ENCODE peak calls at places on chromosomes 2 and 18, in six cellular contexts. T, L, D, J, Z and K are unnamed samples.
A peak's percentile ranks its signal among the peaks of the same experiment; 100 is the strongest.

GRCh38 chr2:158998486-158999248 is 30.2 kb downstream of the TANC1 start:
- DNase-seq in T (no peak), L (peak; percentile 23), D (peak; percentile 78), J (peak; percentile 39), Z (no peak), K (no peak)

GRCh38 chr2:224466315-224466714 is 64.4 kb upstream of the FAM124B start:
- DNase-seq in T (no peak), L (no peak), D (no peak), J (no peak), Z (no peak), K (no peak)

GRCh38 chr2:127051116-127051779 is 55.7 kb downstream of the BIN1 start:
- DNase-seq in T (no peak), L (no peak), D (no peak), J (no peak), Z (no peak), K (no peak)

GRCh38 chr18:39799010-39799409 is 2156.0 kb upstream of the PIK3C3 start:
- DNase-seq in T (no peak), L (peak; percentile 48), D (no peak), J (peak; percentile 75), Z (no peak), K (no peak)

GRCh38 chr2:14292964-14293363 is 339.6 kb upstream of the LRATD1 start:
- DNase-seq in T (no peak), L (no peak), D (no peak), J (no peak), Z (no peak), K (no peak)

GRCh38 chr18:46555724-46556123 is 101.3 kb downstream of the LOXHD1 start:
- DNase-seq in T (no peak), L (peak; percentile 2), D (no peak), J (peak; percentile 22), Z (peak; percentile 77), K (peak; percentile 13)

GRCh38 chr18:44743626-44744025 is 62.9 kb downstream of the SETBP1 start:
- DNase-seq in T (no peak), L (no peak), D (no peak), J (no peak), Z (no peak), K (no peak)

GRCh38 chr2:43086451-43087221 is 139.8 kb downstream of the ZFP36L2 start:
- DNase-seq in T (peak; percentile 76), L (peak; percentile 100), D (peak; percentile 100), J (peak; percentile 98), Z (no peak), K (peak; percentile 100)

GRCh38 chr18:59202258-59202820 is 17.6 kb upstream of the GRP start:
- DNase-seq in T (no peak), L (no peak), D (no peak), J (no peak), Z (no peak), K (no peak)

GRCh38 chr2:78541451-78542267 is 483.8 kb upstream of the REG3G start:
- DNase-seq in T (no peak), L (no peak), D (no peak), J (peak; percentile 16), Z (no peak), K (no peak)

DNA sequence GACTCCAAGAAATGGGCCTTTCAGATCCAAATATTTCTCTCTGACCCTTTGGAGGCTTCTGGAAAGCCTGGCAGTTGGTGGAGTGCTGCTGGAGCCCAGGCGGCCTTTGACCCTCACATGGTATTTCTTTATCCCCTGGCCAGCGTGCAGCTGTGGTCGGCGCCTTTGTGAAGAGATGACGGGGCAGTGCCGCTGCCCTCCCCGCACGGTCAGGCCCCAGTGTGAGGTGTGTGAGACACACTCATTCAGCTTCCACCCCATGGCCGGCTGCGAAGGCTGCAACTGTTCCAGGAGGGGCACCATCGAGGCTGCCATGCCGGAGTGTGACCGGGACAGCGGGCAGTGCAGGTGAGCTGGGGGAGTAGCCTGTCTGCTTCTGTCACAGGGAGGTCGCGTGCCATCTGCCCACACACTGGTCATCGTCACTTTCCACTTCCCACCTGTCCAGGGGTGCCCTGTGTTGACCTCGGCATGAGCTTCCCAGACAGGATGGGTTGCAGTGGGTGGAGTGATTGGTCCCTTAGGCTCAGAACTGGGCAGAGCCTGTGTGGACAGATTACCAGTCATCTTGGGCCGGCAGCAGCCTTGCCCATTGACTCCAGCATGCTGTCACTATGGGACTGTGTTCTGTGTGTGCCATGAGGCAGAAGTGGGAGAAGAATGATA is 158.2 kb downstream of the LAMA3 start:
- DNase-seq in T (no peak), L (no peak), D (no peak), J (no peak), Z (no peak), K (no peak)
- H3K4me3 ChIP-seq in T (no peak overlapping the region), L (no peak overlapping the region), D (no peak overlapping the region), J (no peak overlapping the region), Z (no peak overlapping the region), K (no peak overlapping the region)

DNA sequence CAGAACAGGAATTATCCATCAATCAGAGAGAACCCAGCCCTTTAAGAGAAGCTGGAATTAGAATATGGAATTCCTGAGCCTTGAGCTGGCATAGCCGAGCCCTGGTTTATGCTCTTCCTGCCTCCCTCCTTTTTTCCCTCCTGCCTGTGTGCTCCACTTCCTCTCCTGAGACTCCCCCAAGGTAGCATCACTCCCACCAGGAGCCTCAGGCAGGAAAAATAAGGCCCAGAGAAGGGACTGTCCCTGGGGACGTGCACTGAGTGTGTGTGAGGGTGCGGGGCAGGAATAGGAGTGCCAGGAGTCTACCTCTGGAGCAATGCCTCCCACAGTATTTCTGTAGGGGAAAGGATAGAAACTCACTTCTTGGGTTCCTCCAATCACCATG is 87.0 kb downstream of the SEMA4F start:
- DNase-seq in T (no peak), L (no peak), D (no peak), J (no peak), Z (no peak), K (no peak)
- TF ChIP-seq CTCF in T (no peak), L (no peak), D (no peak), J (no peak), Z (no peak), K (no peak)

DNA sequence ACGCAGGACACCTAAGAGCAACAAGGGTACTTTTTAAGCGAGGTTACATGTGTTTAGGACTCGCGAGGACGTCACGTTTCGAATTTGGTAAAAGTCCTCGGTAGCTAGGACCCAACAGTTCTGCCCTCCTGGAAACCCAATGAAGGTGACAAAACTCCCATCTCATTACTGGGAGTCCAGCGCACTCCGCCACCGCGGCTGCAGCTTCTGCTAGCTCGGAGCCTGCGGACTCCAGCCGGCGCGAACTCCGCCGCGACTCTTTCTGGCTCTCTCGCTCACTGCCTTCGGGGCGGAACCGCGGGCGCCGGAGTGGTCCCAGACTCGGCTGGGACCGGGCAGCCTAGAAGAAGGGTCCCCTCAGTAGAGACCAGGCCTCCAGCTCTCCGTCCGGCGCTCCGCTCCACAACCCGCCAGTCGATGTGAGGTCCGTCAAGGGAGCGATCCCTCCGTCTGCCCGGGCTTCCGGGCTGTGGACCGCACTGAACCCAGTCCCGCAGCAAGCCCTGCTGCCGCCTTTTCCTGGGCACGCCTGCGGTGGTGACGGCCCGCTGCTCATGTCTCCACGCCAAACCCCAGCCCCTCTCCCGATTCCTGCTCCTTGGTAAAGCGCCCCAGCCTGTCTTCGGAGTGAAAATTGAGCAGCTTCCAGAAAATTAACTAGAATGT is 3.0 kb upstream of the OSR1 start:
- DNase-seq in T (peak; percentile 49), L (peak; percentile 33), D (no peak), J (peak; percentile 33), Z (no peak), K (no peak)
- H3K4me3 ChIP-seq in T (peak overlapping the region; percentile 50), L (peak overlapping the region; percentile 75), D (peak overlapping the region; percentile 71), J (peak overlapping the region; percentile 70), Z (peak overlapping the region; percentile 27), K (peak overlapping the region; percentile 47)

GRCh38 chr2:230202430-230203109 is 17.2 kb downstream of the SP110 start:
- DNase-seq in T (no peak), L (no peak), D (no peak), J (no peak), Z (no peak), K (no peak)
- TF ChIP-seq CTCF in T (no peak), L (no peak), D (no peak), J (no peak), Z (no peak), K (no peak)

DNA sequence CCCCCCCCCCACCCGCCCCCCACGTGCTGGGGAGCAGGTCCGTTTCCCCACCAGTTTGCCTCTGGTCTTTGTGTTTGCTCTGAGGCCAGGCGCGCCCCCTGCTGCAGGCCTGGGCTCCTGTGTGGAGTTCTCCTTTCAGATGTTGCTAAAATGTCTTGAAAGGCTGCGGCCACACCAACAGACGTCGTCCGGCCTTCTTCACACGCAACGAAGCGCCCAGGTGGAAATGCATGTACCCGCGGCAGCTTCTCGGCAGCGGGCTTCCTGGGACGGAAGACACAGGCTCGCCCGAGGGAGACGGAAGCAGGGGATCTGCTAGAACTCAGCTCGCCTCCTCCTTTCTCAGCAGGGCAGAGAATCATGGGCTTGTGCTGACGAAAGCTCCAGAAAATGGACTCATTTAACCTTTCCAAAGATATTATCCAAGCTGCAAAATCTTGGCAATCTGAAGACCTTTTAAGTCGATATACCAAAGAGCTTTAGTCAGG is 125.3 kb upstream of the ZNF516 start:
- DNase-seq in T (peak; percentile 86), L (peak; percentile 86), D (peak; percentile 77), J (peak; percentile 75), Z (peak; percentile 76), K (peak; percentile 66)
- H3K4me3 ChIP-seq in T (peak overlapping the region; percentile 24), L (peak overlapping the region; percentile 50), D (peak overlapping the region; percentile 43), J (no peak overlapping the region), Z (peak overlapping the region; percentile 13), K (peak overlapping the region; percentile 26)

GRCh38 chr18:48929212-48929612 is 21.6 kb downstream of the SMAD7 start:
- DNase-seq in T (no peak), L (no peak), D (no peak), J (no peak), Z (no peak), K (no peak)
- TF ChIP-seq CTCF in T (no peak), L (no peak), D (no peak), J (no peak), Z (no peak), K (no peak)

DNA sequence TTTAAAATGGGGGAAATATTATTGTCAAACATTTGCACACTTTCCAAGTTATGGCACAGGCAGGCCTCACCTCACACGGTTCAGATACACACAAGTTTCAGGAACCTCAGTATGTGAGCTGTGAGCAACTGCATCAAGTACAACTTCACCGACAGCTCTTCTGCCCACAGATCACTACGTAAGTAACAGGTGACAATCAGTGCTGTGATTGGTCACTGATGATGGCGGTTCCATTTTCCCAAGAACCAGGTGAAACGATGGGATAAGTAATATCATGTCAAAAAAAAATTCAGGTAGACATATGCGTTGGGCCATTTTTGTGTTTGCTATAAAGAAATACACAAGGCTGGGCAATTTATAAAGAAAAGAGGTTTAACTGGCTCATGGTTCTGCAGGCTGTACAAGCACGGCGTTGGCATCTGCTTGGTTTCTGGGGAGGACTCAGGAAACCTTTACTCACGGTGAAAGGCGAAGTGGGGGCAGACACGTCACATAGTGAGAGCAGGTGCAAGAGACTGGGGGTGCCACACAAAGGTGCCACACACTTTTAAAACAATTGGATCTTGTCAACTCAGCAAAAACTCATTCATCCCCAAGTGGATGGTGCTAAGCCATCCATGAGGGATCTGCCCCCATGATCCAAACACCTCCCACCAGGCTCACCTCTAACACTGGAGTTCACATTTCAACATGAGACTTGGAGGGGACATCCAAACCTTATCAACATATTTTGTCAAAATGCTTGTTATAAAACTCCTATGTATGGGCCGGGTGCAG is 57.9 kb downstream of the LPIN2 start:
- DNase-seq in T (no peak), L (no peak), D (no peak), J (no peak), Z (no peak), K (no peak)
- H3K4me3 ChIP-seq in T (no peak overlapping the region), L (no peak overlapping the region), D (no peak overlapping the region), J (no peak overlapping the region), Z (no peak overlapping the region), K (no peak overlapping the region)

GRCh38 chr2:150371066-150371812 is 116.2 kb downstream of the RND3 start:
- DNase-seq in T (no peak), L (no peak), D (no peak), J (peak; percentile 44), Z (no peak), K (peak; percentile 44)
- TF ChIP-seq CTCF in T (no peak), L (no peak), D (no peak), J (no peak), Z (no peak), K (no peak)